ENCODE peak calls at places on chromosomes 3 and 15, in seven cellular contexts. X is psoas muscle; U is prostate gland; A is HCT116; Q is esophagus squamous epithelium; H is right atrium auricular region; Y is CD8-positive, alpha-beta memory T cell. D is an unnamed sample.

GRCh38 chr3:140910860-140911259 is 30.8 kb upstream of the SLC25A36 start:
- DNase-seq in X (no peak), U (no peak), A (peak; percentile 51), Q (no peak), H (no peak), Y (no peak), D (no peak)

GRCh38 chr15:35061171-35062163 is 23.6 kb downstream of the NANOGP8 start:
- DNase-seq in X (no peak), U (no peak), A (no peak), Q (no peak), H (no peak), Y (no peak), D (no peak)

GRCh38 chr3:194976049-194976451 is 290.4 kb downstream of the FAM43A start:
- DNase-seq in X (no peak), U (peak; percentile 88), A (no peak), Q (no peak), H (peak; percentile 50), Y (no peak), D (no peak)

GRCh38 chr3:150811984-150812383 is 49.0 kb upstream of the SIAH2 start:
- DNase-seq in X (no peak), U (no peak), A (no peak), Q (no peak), H (no peak), Y (no peak), D (no peak)

GRCh38 chr3:63847718-63848450 is 15.7 kb downstream of the THOC7 start:
- DNase-seq in X (no peak), U (no peak), A (no peak), Q (no peak), H (no peak), Y (no peak), D (no peak)

GRCh38 chr3:134378384-134378783 is 4.1 kb upstream of the AMOTL2 start:
- DNase-seq in X (peak; percentile 77), U (no peak), A (peak; percentile 47), Q (no peak), H (peak; percentile 57), Y (peak; percentile 15), D (no peak)

GRCh38 chr15:57330619-57331018 is 45.7 kb upstream of the CGNL1 start:
- DNase-seq in X (no peak), U (no peak), A (no peak), Q (no peak), H (no peak), Y (no peak), D (no peak)

GRCh38 chr3:156898296-156898880 is 72.2 kb downstream of the LEKR1 start:
- DNase-seq in X (no peak), U (no peak), A (no peak), Q (no peak), H (no peak), Y (no peak), D (no peak)

GRCh38 chr3:179486806-179487205 is 35.5 kb upstream of the GNB4 start:
- DNase-seq in X (no peak), U (no peak), A (no peak), Q (no peak), H (no peak), Y (no peak), D (no peak)

GRCh38 chr3:191350389-191351090 is 20.2 kb upstream of the UTS2B start:
- DNase-seq in X (no peak), U (no peak), A (no peak), Q (no peak), H (no peak), Y (no peak), D (no peak)

GRCh38 chr3:176566757-176567156 is 630.5 kb downstream of the TBL1XR1 start:
- DNase-seq in X (no peak), U (no peak), A (no peak), Q (no peak), H (no peak), Y (no peak), D (no peak)

GRCh38 chr15:57668074-57668473 is 38.4 kb upstream of the POLR2M start:
- DNase-seq in X (no peak), U (no peak), A (no peak), Q (no peak), H (no peak), Y (no peak), D (no peak)

GRCh38 chr3:187802928-187803259 is 57.6 kb upstream of the BCL6 start:
- DNase-seq in X (no peak), U (no peak), A (no peak), Q (no peak), H (no peak), Y (peak; percentile 29), D (peak; percentile 1)

GRCh38 chr15:78761891-78762385 is 49.3 kb downstream of the ADAMTS7 start:
- DNase-seq in X (no peak), U (no peak), A (no peak), Q (no peak), H (peak; percentile 57), Y (no peak), D (no peak)

GRCh38 chr3:128367726-128368125 is 99.0 kb downstream of the DNAJB8 start:
- DNase-seq in X (no peak), U (no peak), A (no peak), Q (no peak), H (no peak), Y (no peak), D (no peak)

GRCh38 chr3:58251653-58252052 is 14.1 kb downstream of the ABHD6 start:
- DNase-seq in X (no peak), U (peak; percentile 33), A (no peak), Q (no peak), H (no peak), Y (no peak), D (no peak)

GRCh38 chr15:89139613-89140499 is 51.6 kb downstream of the ABHD2 start:
- DNase-seq in X (peak; percentile 70), U (no peak), A (no peak), Q (no peak), H (no peak), Y (no peak), D (no peak)

GRCh38 chr3:42714151-42714852 is 11.7 kb upstream of the HHATL start:
- DNase-seq in X (no peak), U (no peak), A (no peak), Q (no peak), H (no peak), Y (no peak), D (no peak)

GRCh38 chr15:99450896-99451358 is 114.9 kb upstream of the MEF2A start:
- DNase-seq in X (peak; percentile 78), U (peak; percentile 39), A (no peak), Q (no peak), H (peak; percentile 90), Y (peak; percentile 17), D (peak; percentile 23)

DNA sequence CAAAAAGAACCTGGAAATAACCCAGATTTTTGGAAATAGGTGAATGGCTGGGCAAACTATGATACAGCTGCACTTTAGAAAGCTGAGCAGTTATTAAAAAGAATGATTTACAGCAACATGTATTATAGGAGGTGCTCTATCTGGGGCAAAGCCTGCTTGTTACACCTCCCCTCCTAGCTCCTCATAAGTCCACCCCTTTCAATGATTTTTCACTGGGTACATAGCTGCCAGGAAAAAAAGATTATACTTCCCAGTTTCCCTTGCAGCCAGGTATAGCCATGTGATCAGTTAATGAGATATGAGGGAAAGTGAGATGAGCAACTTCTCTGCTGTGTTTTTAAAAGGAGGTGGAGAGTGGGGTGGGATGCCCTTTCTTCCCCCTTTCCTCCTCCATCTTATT is 97.7 kb downstream of the CHST2 start:
- DNase-seq in X (no peak), U (no peak), A (no peak), Q (no peak), H (no peak), Y (no peak), D (no peak)
- H3K4me3 ChIP-seq in X (no peak overlapping the region), U (no peak overlapping the region), A (no peak overlapping the region), Q (no peak overlapping the region), H (no peak overlapping the region), Y (no peak overlapping the region), D (no peak overlapping the region)

GRCh38 chr3:160665784-160666526 is 11.0 kb upstream of the ARL14 start:
- DNase-seq in X (no peak), U (no peak), A (no peak), Q (no peak), H (no peak), Y (no peak), D (no peak)
- H3K4me3 ChIP-seq in X (no peak overlapping the region), U (no peak overlapping the region), A (no peak overlapping the region), Q (no peak overlapping the region), H (no peak overlapping the region), Y (no peak overlapping the region), D (no peak overlapping the region)

GRCh38 chr15:74402337-74402839 is 31.4 kb downstream of the SEMA7A start:
- DNase-seq in X (no peak), U (no peak), A (no peak), Q (no peak), H (no peak), Y (peak; percentile 32), D (no peak)

GRCh38 chr15:74403590-74403919 is 30.2 kb downstream of the SEMA7A start:
- DNase-seq in X (no peak), U (no peak), A (no peak), Q (no peak), H (no peak), Y (no peak), D (no peak)

GRCh38 chr15:74405823-74406222 is 27.9 kb downstream of the SEMA7A start:
- DNase-seq in X (no peak), U (no peak), A (no peak), Q (no peak), H (no peak), Y (no peak), D (no peak)

GRCh38 chr15:74402873-74403589 is 30.7 kb downstream of the SEMA7A start:
- DNase-seq in X (no peak), U (no peak), A (no peak), Q (no peak), H (no peak), Y (peak; percentile 56), D (no peak)

GRCh38 chr15:74403981-74404563 is 29.7 kb downstream of the SEMA7A start:
- DNase-seq in X (no peak), U (no peak), A (no peak), Q (no peak), H (no peak), Y (no peak), D (no peak)
- H3K4me3 ChIP-seq in X (no peak overlapping the region), U (no peak overlapping the region), A (no peak overlapping the region), Q (no peak overlapping the region), H (no peak overlapping the region), Y (no peak overlapping the region), D (no peak overlapping the region)

GRCh38 chr3:125141596-125142417 is 70.7 kb downstream of the SLC12A8 start:
- DNase-seq in X (peak; percentile 79), U (peak; percentile 14), A (no peak), Q (peak; percentile 14), H (no peak), Y (peak; percentile 65), D (peak; percentile 20)
- H3K4me3 ChIP-seq in X (peak overlapping the region; percentile 59), U (peak overlapping the region; percentile 29), A (no peak overlapping the region), Q (peak overlapping the region; percentile 57), H (peak overlapping the region; percentile 45), Y (peak overlapping the region; percentile 66), D (peak overlapping the region; percentile 60)

GRCh38 chr3:122100591-122101491 is 45.7 kb downstream of the CD86 start:
- DNase-seq in X (no peak), U (no peak), A (no peak), Q (no peak), H (no peak), Y (no peak), D (no peak)
- H3K4me3 ChIP-seq in X (no peak overlapping the region), U (no peak overlapping the region), A (no peak overlapping the region), Q (no peak overlapping the region), H (no peak overlapping the region), Y (no peak overlapping the region), D (no peak overlapping the region)

D was measured in effector memory CD4-positive, alpha-beta T cell.